ENCODE peak calls at places on chromosomes 2 and 18, in ten cellular contexts. F is HFF-Myc; Z is activated CD4-positive, alpha-beta T cell treated with anti-CD3 and anti-CD28 coated beads, Interleukin-2, amount 50 U/mL, for 1 hour; B is lung; T is GM13977; U is psoas muscle; M is fibroblast of the conjunctiva; A is naive B cell; I is GDM1; L is EH. O is an unnamed sample.

GRCh38 chr2:100629309-100629708 is 66.5 kb downstream of the PDCL3 start:
- DNase-seq in A (no peak), L (no peak), U (no peak), I (no peak), T (no peak), F (no peak), M (no peak), Z (no peak), B (no peak), O (no peak)

GRCh38 chr2:190718652-190719526 is 70.0 kb downstream of the NAB1 start:
- DNase-seq in Z (no peak), L (peak), T (peak), M (no peak), B (peak), I (no peak), F (peak), A (no peak), U (peak), O (peak)

GRCh38 chr18:49368161-49368875 is 92.1 kb downstream of the DYM start:
- DNase-seq in L (no peak), I (no peak), B (no peak), T (no peak), A (no peak), F (no peak), U (no peak), Z (no peak), M (no peak), O (no peak)

GRCh38 chr2:219175928-219176817 is 552 bp downstream of the CNPPD1 start:
- DNase-seq in Z (peak), B (peak), U (peak), I (no peak), L (peak), A (peak), M (no peak), F (no peak), T (peak), O (peak)

GRCh38 chr2:118832791-118833715 is 14.4 kb downstream of the EN1 start:
- DNase-seq in B (no peak), Z (no peak), F (no peak), M (no peak), T (no peak), U (no peak), A (no peak), I (no peak), L (no peak), O (peak)

GRCh38 chr2:176662771-176663170 is 393.5 kb downstream of the MTX2 start:
- DNase-seq in T (no peak), M (no peak), I (no peak), A (no peak), F (no peak), B (no peak), U (no peak), L (no peak), Z (no peak), O (no peak)

GRCh38 chr2:151891566-151892194 is 63.5 kb upstream of the ARL5A start:
- DNase-seq in L (no peak), I (no peak), T (no peak), B (no peak), M (no peak), F (no peak), Z (no peak), A (no peak), U (no peak), O (no peak)

GRCh38 chr2:24816884-24817283 is 23.7 kb downstream of the CENPO start:
- DNase-seq in I (no peak), L (peak), F (no peak), T (no peak), U (no peak), B (no peak), A (no peak), M (peak), Z (no peak), O (no peak)

GRCh38 chr2:36963106-36963505 is 3.2 kb downstream of the STRN start:
- DNase-seq in B (no peak), L (no peak), M (no peak), Z (no peak), U (no peak), A (no peak), F (no peak), I (no peak), T (no peak), O (no peak)

GRCh38 chr2:126700677-126701076 is 44.7 kb downstream of the GYPC start:
- DNase-seq in A (no peak), U (no peak), M (no peak), Z (no peak), F (no peak), L (peak), T (no peak), B (no peak), I (no peak), O (no peak)

GRCh38 chr18:41579185-41579584 is 375.8 kb upstream of the PIK3C3 start:
- DNase-seq in T (no peak), U (no peak), B (no peak), L (no peak), I (no peak), Z (no peak), F (no peak), M (no peak), A (no peak), O (no peak)